ENCODE peak calls at places on chromosomes 7 and 10, in eight cellular contexts. One of them, this sample, is unnamed.

GRCh38 chr10:114110174-114110972 is 63.6 kb downstream of the CCDC186 start:
- DNase-seq in heart right ventricle: no peak
- DNase-seq in B cell: no peak
- DNase-seq in spleen: no peak
- DNase-seq in choroid plexus epithelial cell: peak
- DNase-seq in mucosa of descending colon: no peak
- DNase-seq in WTC11: no peak
- DNase-seq in testis: no peak
- DNase-seq in this sample: no peak

GRCh38 chr7:41503438-41503837 is 199.5 kb downstream of the INHBA start:
- DNase-seq in heart right ventricle: no peak
- DNase-seq in B cell: no peak
- DNase-seq in spleen: no peak
- DNase-seq in choroid plexus epithelial cell: peak
- DNase-seq in mucosa of descending colon: no peak
- DNase-seq in WTC11: no peak
- DNase-seq in testis: no peak
- DNase-seq in this sample: no peak

GRCh38 chr7:86665669-86666068 is 22.0 kb downstream of the GRM3 start:
- DNase-seq in heart right ventricle: no peak
- DNase-seq in B cell: no peak
- DNase-seq in spleen: no peak
- DNase-seq in choroid plexus epithelial cell: no peak
- DNase-seq in mucosa of descending colon: no peak
- DNase-seq in WTC11: no peak
- DNase-seq in testis: no peak
- DNase-seq in this sample: no peak

GRCh38 chr7:130970196-130970595 is 236.2 kb upstream of the KLF14 start:
- DNase-seq in heart right ventricle: no peak
- DNase-seq in B cell: no peak
- DNase-seq in spleen: no peak
- DNase-seq in choroid plexus epithelial cell: no peak
- DNase-seq in mucosa of descending colon: no peak
- DNase-seq in WTC11: no peak
- DNase-seq in testis: no peak
- DNase-seq in this sample: no peak

GRCh38 chr7:105191329-105191728 is 177.3 kb downstream of the KMT2E start:
- DNase-seq in heart right ventricle: no peak
- DNase-seq in B cell: no peak
- DNase-seq in spleen: no peak
- DNase-seq in choroid plexus epithelial cell: no peak
- DNase-seq in mucosa of descending colon: no peak
- DNase-seq in WTC11: no peak
- DNase-seq in testis: no peak
- DNase-seq in this sample: no peak

GRCh38 chr10:62106929-62107519 is 161.6 kb downstream of the RTKN2 start:
- DNase-seq in heart right ventricle: no peak
- DNase-seq in B cell: no peak
- DNase-seq in spleen: no peak
- DNase-seq in choroid plexus epithelial cell: no peak
- DNase-seq in mucosa of descending colon: no peak
- DNase-seq in WTC11: no peak
- DNase-seq in testis: no peak
- DNase-seq in this sample: no peak

GRCh38 chr7:128909605-128910568 is 622 bp downstream of the KCP start:
- DNase-seq in heart right ventricle: no peak
- DNase-seq in B cell: peak
- DNase-seq in spleen: peak
- DNase-seq in choroid plexus epithelial cell: peak
- DNase-seq in mucosa of descending colon: no peak
- DNase-seq in WTC11: peak
- DNase-seq in testis: no peak
- DNase-seq in this sample: no peak

GRCh38 chr10:95447733-95448132 is 113.4 kb downstream of the SORBS1 start:
- DNase-seq in heart right ventricle: no peak
- DNase-seq in B cell: no peak
- DNase-seq in spleen: no peak
- DNase-seq in choroid plexus epithelial cell: peak
- DNase-seq in mucosa of descending colon: no peak
- DNase-seq in WTC11: no peak
- DNase-seq in testis: peak
- DNase-seq in this sample: no peak

GRCh38 chr7:5630670-5631069 is 150.8 kb downstream of the RNF216 start:
- DNase-seq in heart right ventricle: no peak
- DNase-seq in B cell: no peak
- DNase-seq in spleen: peak
- DNase-seq in choroid plexus epithelial cell: no peak
- DNase-seq in mucosa of descending colon: no peak
- DNase-seq in WTC11: no peak
- DNase-seq in testis: no peak
- DNase-seq in this sample: no peak

GRCh38 chr7:151954866-151955820 is 1.1 kb upstream of the GALNTL5 start:
- DNase-seq in heart right ventricle: peak
- DNase-seq in B cell: no peak
- DNase-seq in spleen: no peak
- DNase-seq in choroid plexus epithelial cell: peak
- DNase-seq in mucosa of descending colon: no peak
- DNase-seq in WTC11: no peak
- DNase-seq in testis: peak
- DNase-seq in this sample: no peak

GRCh38 chr7:125299366-125299765 is 369.7 kb upstream of the POT1 start:
- DNase-seq in heart right ventricle: no peak
- DNase-seq in B cell: no peak
- DNase-seq in spleen: no peak
- DNase-seq in choroid plexus epithelial cell: no peak
- DNase-seq in mucosa of descending colon: no peak
- DNase-seq in WTC11: no peak
- DNase-seq in testis: no peak
- DNase-seq in this sample: no peak

GRCh38 chr7:4189151-4189570 is 492.9 kb upstream of the FOXK1 start:
- DNase-seq in heart right ventricle: peak
- DNase-seq in B cell: no peak
- DNase-seq in spleen: no peak
- DNase-seq in choroid plexus epithelial cell: peak
- DNase-seq in mucosa of descending colon: peak
- DNase-seq in WTC11: no peak
- DNase-seq in testis: peak
- DNase-seq in this sample: no peak

GRCh38 chr10:86500846-86501245 is 20.7 kb downstream of the WAPL start:
- DNase-seq in heart right ventricle: no peak
- DNase-seq in B cell: no peak
- DNase-seq in spleen: no peak
- DNase-seq in choroid plexus epithelial cell: peak
- DNase-seq in mucosa of descending colon: no peak
- DNase-seq in WTC11: no peak
- DNase-seq in testis: no peak
- DNase-seq in this sample: no peak

DNA sequence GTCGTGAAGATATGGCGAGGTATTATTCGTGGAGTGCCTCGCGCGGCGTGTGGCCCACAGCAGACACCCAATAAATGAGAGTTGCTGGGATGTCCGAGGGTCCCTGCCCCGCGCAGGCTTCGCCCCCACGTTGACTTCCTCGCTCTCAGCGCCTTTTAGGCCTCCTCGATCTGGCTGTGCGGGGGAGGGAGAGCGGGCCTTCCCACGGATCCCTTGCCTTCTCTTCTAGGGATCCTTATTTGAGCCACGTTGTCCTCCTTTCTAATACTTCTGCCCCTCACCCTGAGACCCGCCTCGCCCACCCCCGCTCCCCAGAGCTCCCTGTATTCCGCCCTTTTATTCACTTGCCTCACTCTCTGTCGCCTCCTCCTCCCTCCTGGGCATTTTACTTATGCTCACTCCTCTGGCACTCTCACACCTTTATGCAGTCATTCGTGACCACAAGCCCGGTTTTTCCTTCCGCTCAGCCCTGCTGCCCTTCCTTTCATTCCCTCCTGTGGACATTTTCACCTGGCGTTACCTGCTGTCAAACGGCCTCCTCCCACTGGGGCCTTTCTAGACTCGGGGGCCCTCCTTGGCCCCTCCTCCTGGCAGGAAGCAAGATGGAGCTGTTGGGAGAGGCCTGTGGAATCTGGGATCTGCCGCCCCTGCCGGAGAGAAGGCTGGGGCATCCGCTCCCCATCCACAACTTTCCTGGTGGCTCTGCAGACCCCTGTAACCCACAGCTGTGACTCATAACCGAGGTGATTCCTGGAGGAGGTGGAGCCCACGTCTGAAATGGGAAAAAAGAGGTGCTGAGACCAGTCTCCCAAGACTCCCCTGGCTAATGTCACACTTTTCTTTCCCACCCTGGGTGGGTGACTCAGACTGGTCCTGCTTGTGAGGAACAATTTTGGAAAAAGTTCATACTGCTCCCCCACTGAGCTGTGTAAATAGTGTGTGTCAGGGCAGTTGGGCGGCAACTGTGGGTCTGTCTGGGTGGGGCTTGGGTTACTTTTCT is 1.0 kb downstream of the VCL start:
- DNase-seq in heart right ventricle: peak
- DNase-seq in B cell: no peak
- DNase-seq in spleen: peak
- DNase-seq in choroid plexus epithelial cell: peak
- DNase-seq in mucosa of descending colon: peak
- DNase-seq in WTC11: peak
- DNase-seq in testis: peak
- DNase-seq in this sample: peak
- TF ChIP-seq CTCF in heart right ventricle: peak
- TF ChIP-seq CTCF in B cell: no peak
- TF ChIP-seq CTCF in spleen: peak
- TF ChIP-seq CTCF in choroid plexus epithelial cell: peak
- TF ChIP-seq CTCF in mucosa of descending colon: no peak
- TF ChIP-seq CTCF in WTC11: no peak
- TF ChIP-seq CTCF in testis: peak
- TF ChIP-seq CTCF in this sample: no peak

DNA sequence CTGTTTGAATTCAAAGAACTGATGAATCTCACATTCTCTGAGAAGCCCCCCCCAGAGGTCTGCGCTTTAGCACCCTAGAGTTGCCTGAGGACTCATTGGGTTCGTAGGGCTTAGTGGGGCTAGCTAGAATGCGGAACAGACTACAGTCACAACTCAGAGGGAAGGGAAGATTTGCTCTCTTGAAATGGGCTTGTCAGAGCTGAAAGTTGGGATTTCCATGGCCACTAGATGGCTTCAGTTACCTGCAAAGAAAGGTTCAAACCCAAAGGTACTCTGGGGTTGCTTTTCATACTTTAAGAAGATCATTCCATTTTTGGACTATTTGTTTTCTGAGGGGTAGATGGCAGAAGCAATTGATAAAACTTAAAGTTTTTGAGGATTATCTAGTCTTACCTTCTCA is 205.0 kb downstream of the BBS9 start:
- DNase-seq in heart right ventricle: no peak
- DNase-seq in B cell: no peak
- DNase-seq in spleen: no peak
- DNase-seq in choroid plexus epithelial cell: peak
- DNase-seq in mucosa of descending colon: no peak
- DNase-seq in WTC11: no peak
- DNase-seq in testis: no peak
- DNase-seq in this sample: no peak
- TF ChIP-seq CTCF in heart right ventricle: no peak
- TF ChIP-seq CTCF in B cell: no peak
- TF ChIP-seq CTCF in spleen: no peak
- TF ChIP-seq CTCF in choroid plexus epithelial cell: peak
- TF ChIP-seq CTCF in mucosa of descending colon: no peak
- TF ChIP-seq CTCF in WTC11: no peak
- TF ChIP-seq CTCF in testis: no peak
- TF ChIP-seq CTCF in this sample: peak

GRCh38 chr10:21311426-21311825 is 214.1 kb downstream of the SKIDA1 start:
- DNase-seq in heart right ventricle: no peak
- DNase-seq in B cell: no peak
- DNase-seq in spleen: no peak
- DNase-seq in choroid plexus epithelial cell: no peak
- DNase-seq in mucosa of descending colon: no peak
- DNase-seq in WTC11: no peak
- DNase-seq in testis: no peak
- DNase-seq in this sample: no peak

GRCh38 chr10:21308018-21308417 is 217.5 kb downstream of the SKIDA1 start:
- DNase-seq in heart right ventricle: no peak
- DNase-seq in B cell: no peak
- DNase-seq in spleen: no peak
- DNase-seq in choroid plexus epithelial cell: no peak
- DNase-seq in mucosa of descending colon: no peak
- DNase-seq in WTC11: no peak
- DNase-seq in testis: no peak
- DNase-seq in this sample: no peak

GRCh38 chr10:21313691-21314090 is 211.8 kb downstream of the SKIDA1 start:
- DNase-seq in heart right ventricle: no peak
- DNase-seq in B cell: no peak
- DNase-seq in spleen: no peak
- DNase-seq in choroid plexus epithelial cell: no peak
- DNase-seq in mucosa of descending colon: no peak
- DNase-seq in WTC11: no peak
- DNase-seq in testis: no peak
- DNase-seq in this sample: no peak

GRCh38 chr10:21314234-21314633 is 211.2 kb downstream of the SKIDA1 start:
- DNase-seq in heart right ventricle: no peak
- DNase-seq in B cell: no peak
- DNase-seq in spleen: no peak
- DNase-seq in choroid plexus epithelial cell: no peak
- DNase-seq in mucosa of descending colon: no peak
- DNase-seq in WTC11: no peak
- DNase-seq in testis: no peak
- DNase-seq in this sample: no peak

GRCh38 chr10:21309427-21309826 is 216.1 kb downstream of the SKIDA1 start:
- DNase-seq in heart right ventricle: no peak
- DNase-seq in B cell: no peak
- DNase-seq in spleen: no peak
- DNase-seq in choroid plexus epithelial cell: no peak
- DNase-seq in mucosa of descending colon: no peak
- DNase-seq in WTC11: no peak
- DNase-seq in testis: no peak
- DNase-seq in this sample: no peak
- TF ChIP-seq CTCF in heart right ventricle: no peak
- TF ChIP-seq CTCF in B cell: no peak
- TF ChIP-seq CTCF in spleen: no peak
- TF ChIP-seq CTCF in choroid plexus epithelial cell: no peak
- TF ChIP-seq CTCF in mucosa of descending colon: no peak
- TF ChIP-seq CTCF in WTC11: no peak
- TF ChIP-seq CTCF in testis: no peak
- TF ChIP-seq CTCF in this sample: no peak

GRCh38 chr10:106086391-106086790 is 1078.1 kb downstream of the SORCS1 start:
- DNase-seq in heart right ventricle: no peak
- DNase-seq in B cell: no peak
- DNase-seq in spleen: no peak
- DNase-seq in choroid plexus epithelial cell: no peak
- DNase-seq in mucosa of descending colon: no peak
- DNase-seq in WTC11: no peak
- DNase-seq in testis: no peak
- DNase-seq in this sample: no peak

GRCh38 chr10:106078796-106079576 is 1085.5 kb downstream of the SORCS1 start:
- DNase-seq in heart right ventricle: no peak
- DNase-seq in B cell: no peak
- DNase-seq in spleen: no peak
- DNase-seq in choroid plexus epithelial cell: peak
- DNase-seq in mucosa of descending colon: no peak
- DNase-seq in WTC11: no peak
- DNase-seq in testis: no peak
- DNase-seq in this sample: no peak

GRCh38 chr10:106082865-106083264 is 1081.6 kb downstream of the SORCS1 start:
- DNase-seq in heart right ventricle: no peak
- DNase-seq in B cell: no peak
- DNase-seq in spleen: no peak
- DNase-seq in choroid plexus epithelial cell: peak
- DNase-seq in mucosa of descending colon: no peak
- DNase-seq in WTC11: no peak
- DNase-seq in testis: no peak
- DNase-seq in this sample: no peak

GRCh38 chr10:106083572-106083971 is 1080.9 kb downstream of the SORCS1 start:
- DNase-seq in heart right ventricle: no peak
- DNase-seq in B cell: no peak
- DNase-seq in spleen: no peak
- DNase-seq in choroid plexus epithelial cell: no peak
- DNase-seq in mucosa of descending colon: no peak
- DNase-seq in WTC11: no peak
- DNase-seq in testis: no peak
- DNase-seq in this sample: no peak
- TF ChIP-seq CTCF in heart right ventricle: no peak
- TF ChIP-seq CTCF in B cell: no peak
- TF ChIP-seq CTCF in spleen: no peak
- TF ChIP-seq CTCF in choroid plexus epithelial cell: no peak
- TF ChIP-seq CTCF in mucosa of descending colon: no peak
- TF ChIP-seq CTCF in WTC11: no peak
- TF ChIP-seq CTCF in testis: no peak
- TF ChIP-seq CTCF in this sample: no peak